ENCODE peak calls at places on chromosomes 13 and 19, in four cellular contexts. One of them, this sample, is unnamed.

GRCh38 chr19:11587302-11587972 is 9.8 kb upstream of the ZNF627 start:
- DNase-seq in NCI-H1105: peak; percentile 73
- DNase-seq in nephron progenitor cell: peak; percentile 84
- DNase-seq in stimulated activated CD4-positive, alpha-beta T cell treated with anti-CD3 and anti-CD28 coated beads, Interleukin-2, amount 100 ng/mL, for 48 hours: peak; percentile 83
- DNase-seq in this sample: peak; percentile 80

GRCh38 chr13:76764429-76764828 is 121.8 kb downstream of the KCTD12 start:
- DNase-seq in NCI-H1105: no peak
- DNase-seq in stimulated activated CD4-positive, alpha-beta T cell treated with anti-CD3 and anti-CD28 coated beads, Interleukin-2, amount 100 ng/mL, for 48 hours: no peak
- DNase-seq in nephron progenitor cell: peak; percentile 2
- DNase-seq in this sample: peak; percentile 10

GRCh38 chr19:18589380-18590272 is 1.0 kb downstream of the REX1BD start:
- DNase-seq in stimulated activated CD4-positive, alpha-beta T cell treated with anti-CD3 and anti-CD28 coated beads, Interleukin-2, amount 100 ng/mL, for 48 hours: peak; percentile 66
- DNase-seq in nephron progenitor cell: peak; percentile 75
- DNase-seq in NCI-H1105: peak; percentile 93
- DNase-seq in this sample: peak; percentile 80

GRCh38 chr13:90686438-90686837 is 661.0 kb upstream of the MIR17HG start:
- DNase-seq in stimulated activated CD4-positive, alpha-beta T cell treated with anti-CD3 and anti-CD28 coated beads, Interleukin-2, amount 100 ng/mL, for 48 hours: no peak
- DNase-seq in NCI-H1105: no peak
- DNase-seq in nephron progenitor cell: no peak
- DNase-seq in this sample: peak; percentile 74

GRCh38 chr13:76656496-76656895 is 229.7 kb downstream of the KCTD12 start:
- DNase-seq in stimulated activated CD4-positive, alpha-beta T cell treated with anti-CD3 and anti-CD28 coated beads, Interleukin-2, amount 100 ng/mL, for 48 hours: no peak
- DNase-seq in nephron progenitor cell: no peak
- DNase-seq in NCI-H1105: no peak
- DNase-seq in this sample: no peak

GRCh38 chr13:25890671-25891212 is 161.1 kb downstream of the SHISA2 start:
- DNase-seq in nephron progenitor cell: no peak
- DNase-seq in NCI-H1105: no peak
- DNase-seq in stimulated activated CD4-positive, alpha-beta T cell treated with anti-CD3 and anti-CD28 coated beads, Interleukin-2, amount 100 ng/mL, for 48 hours: no peak
- DNase-seq in this sample: no peak

GRCh38 chr19:3821156-3821555 is 35.0 kb upstream of the MATK start:
- DNase-seq in nephron progenitor cell: no peak
- DNase-seq in stimulated activated CD4-positive, alpha-beta T cell treated with anti-CD3 and anti-CD28 coated beads, Interleukin-2, amount 100 ng/mL, for 48 hours: no peak
- DNase-seq in NCI-H1105: no peak
- DNase-seq in this sample: no peak

GRCh38 chr19:6048808-6049405 is 61.4 kb downstream of the RFX2 start:
- DNase-seq in nephron progenitor cell: peak; percentile 82
- DNase-seq in stimulated activated CD4-positive, alpha-beta T cell treated with anti-CD3 and anti-CD28 coated beads, Interleukin-2, amount 100 ng/mL, for 48 hours: peak; percentile 71
- DNase-seq in NCI-H1105: peak; percentile 76
- DNase-seq in this sample: peak; percentile 80

GRCh38 chr19:5403968-5404640 is 51.1 kb upstream of the ZNRF4 start:
- DNase-seq in NCI-H1105: no peak
- DNase-seq in stimulated activated CD4-positive, alpha-beta T cell treated with anti-CD3 and anti-CD28 coated beads, Interleukin-2, amount 100 ng/mL, for 48 hours: peak; percentile 62
- DNase-seq in nephron progenitor cell: peak; percentile 99
- DNase-seq in this sample: peak; percentile 86

GRCh38 chr13:51324714-51325440 is 14.6 kb upstream of the SERPINE3 start:
- DNase-seq in stimulated activated CD4-positive, alpha-beta T cell treated with anti-CD3 and anti-CD28 coated beads, Interleukin-2, amount 100 ng/mL, for 48 hours: no peak
- DNase-seq in nephron progenitor cell: no peak
- DNase-seq in NCI-H1105: no peak
- DNase-seq in this sample: no peak

GRCh38 chr19:58033741-58034475 is at the start of gene ZSCAN1:
- DNase-seq in NCI-H1105: no peak
- DNase-seq in nephron progenitor cell: peak; percentile 87
- DNase-seq in stimulated activated CD4-positive, alpha-beta T cell treated with anti-CD3 and anti-CD28 coated beads, Interleukin-2, amount 100 ng/mL, for 48 hours: peak; percentile 2
- DNase-seq in this sample: peak; percentile 69

GRCh38 chr19:48962849-48963165 is 2.3 kb upstream of the FTL start:
- DNase-seq in NCI-H1105: no peak
- DNase-seq in stimulated activated CD4-positive, alpha-beta T cell treated with anti-CD3 and anti-CD28 coated beads, Interleukin-2, amount 100 ng/mL, for 48 hours: no peak
- DNase-seq in nephron progenitor cell: no peak
- DNase-seq in this sample: no peak

GRCh38 chr19:54207908-54208783 is 7.5 kb downstream of the RPS9 start:
- DNase-seq in stimulated activated CD4-positive, alpha-beta T cell treated with anti-CD3 and anti-CD28 coated beads, Interleukin-2, amount 100 ng/mL, for 48 hours: peak; percentile 59
- DNase-seq in NCI-H1105: no peak
- DNase-seq in nephron progenitor cell: no peak
- DNase-seq in this sample: peak; percentile 64

GRCh38 chr13:90032841-90033493 is 1314.5 kb upstream of the MIR17HG start:
- DNase-seq in stimulated activated CD4-positive, alpha-beta T cell treated with anti-CD3 and anti-CD28 coated beads, Interleukin-2, amount 100 ng/mL, for 48 hours: no peak
- DNase-seq in NCI-H1105: no peak
- DNase-seq in nephron progenitor cell: peak; percentile 7
- DNase-seq in this sample: no peak

GRCh38 chr13:110269509-110270185 is 37.3 kb downstream of the COL4A1 start:
- DNase-seq in NCI-H1105: no peak
- DNase-seq in stimulated activated CD4-positive, alpha-beta T cell treated with anti-CD3 and anti-CD28 coated beads, Interleukin-2, amount 100 ng/mL, for 48 hours: no peak
- DNase-seq in nephron progenitor cell: no peak
- DNase-seq in this sample: no peak

GRCh38 chr19:9913237-9914000 is 22.9 kb downstream of the OLFM2 start:
- DNase-seq in stimulated activated CD4-positive, alpha-beta T cell treated with anti-CD3 and anti-CD28 coated beads, Interleukin-2, amount 100 ng/mL, for 48 hours: no peak
- DNase-seq in NCI-H1105: no peak
- DNase-seq in nephron progenitor cell: peak; percentile 66
- DNase-seq in this sample: peak; percentile 20

GRCh38 chr19:36041831-36042230 is 9.2 kb upstream of the CLIP3 start:
- DNase-seq in stimulated activated CD4-positive, alpha-beta T cell treated with anti-CD3 and anti-CD28 coated beads, Interleukin-2, amount 100 ng/mL, for 48 hours: no peak
- DNase-seq in nephron progenitor cell: no peak
- DNase-seq in NCI-H1105: no peak
- DNase-seq in this sample: peak; percentile 54

GRCh38 chr13:70183041-70183440 is 74.8 kb upstream of the KLHL1 start:
- DNase-seq in NCI-H1105: no peak
- DNase-seq in stimulated activated CD4-positive, alpha-beta T cell treated with anti-CD3 and anti-CD28 coated beads, Interleukin-2, amount 100 ng/mL, for 48 hours: no peak
- DNase-seq in nephron progenitor cell: no peak
- DNase-seq in this sample: peak; percentile 56

GRCh38 chr13:51818771-51819511 is 15.0 kb upstream of the DHRS12 start:
- DNase-seq in NCI-H1105: no peak
- DNase-seq in stimulated activated CD4-positive, alpha-beta T cell treated with anti-CD3 and anti-CD28 coated beads, Interleukin-2, amount 100 ng/mL, for 48 hours: no peak
- DNase-seq in nephron progenitor cell: no peak
- DNase-seq in this sample: no peak

GRCh38 chr13:107518292-107518691 is 697.0 kb downstream of the LIG4 start:
- DNase-seq in stimulated activated CD4-positive, alpha-beta T cell treated with anti-CD3 and anti-CD28 coated beads, Interleukin-2, amount 100 ng/mL, for 48 hours: no peak
- DNase-seq in NCI-H1105: no peak
- DNase-seq in nephron progenitor cell: no peak
- DNase-seq in this sample: no peak

GRCh38 chr19:37217533-37217854 is 520 bp upstream of the ZNF383 start:
- DNase-seq in stimulated activated CD4-positive, alpha-beta T cell treated with anti-CD3 and anti-CD28 coated beads, Interleukin-2, amount 100 ng/mL, for 48 hours: no peak
- DNase-seq in nephron progenitor cell: no peak
- DNase-seq in NCI-H1105: no peak
- DNase-seq in this sample: no peak

GRCh38 chr19:7795555-7796161 is 32.6 kb downstream of the CLEC4M start:
- DNase-seq in nephron progenitor cell: no peak
- DNase-seq in stimulated activated CD4-positive, alpha-beta T cell treated with anti-CD3 and anti-CD28 coated beads, Interleukin-2, amount 100 ng/mL, for 48 hours: no peak
- DNase-seq in NCI-H1105: no peak
- DNase-seq in this sample: peak; percentile 93

GRCh38 chr13:24854311-24854710 is 90.3 kb downstream of the RNF17 start:
- DNase-seq in NCI-H1105: no peak
- DNase-seq in nephron progenitor cell: no peak
- DNase-seq in stimulated activated CD4-positive, alpha-beta T cell treated with anti-CD3 and anti-CD28 coated beads, Interleukin-2, amount 100 ng/mL, for 48 hours: no peak
- DNase-seq in this sample: no peak

GRCh38 chr13:100611678-100612492 is 23.3 kb upstream of the GGACT start:
- DNase-seq in nephron progenitor cell: no peak
- DNase-seq in NCI-H1105: no peak
- DNase-seq in stimulated activated CD4-positive, alpha-beta T cell treated with anti-CD3 and anti-CD28 coated beads, Interleukin-2, amount 100 ng/mL, for 48 hours: no peak
- DNase-seq in this sample: no peak

GRCh38 chr13:74174810-74175209 is 40.6 kb upstream of the KLF12 start:
- DNase-seq in nephron progenitor cell: no peak
- DNase-seq in stimulated activated CD4-positive, alpha-beta T cell treated with anti-CD3 and anti-CD28 coated beads, Interleukin-2, amount 100 ng/mL, for 48 hours: no peak
- DNase-seq in NCI-H1105: no peak
- DNase-seq in this sample: no peak

GRCh38 chr19:13689050-13689449 is 75.3 kb upstream of the MRI1 start:
- DNase-seq in NCI-H1105: no peak
- DNase-seq in nephron progenitor cell: no peak
- DNase-seq in stimulated activated CD4-positive, alpha-beta T cell treated with anti-CD3 and anti-CD28 coated beads, Interleukin-2, amount 100 ng/mL, for 48 hours: peak; percentile 1
- DNase-seq in this sample: peak; percentile 61

GRCh38 chr13:114019367-114019766 is 45.5 kb upstream of the C13orf46 start:
- DNase-seq in NCI-H1105: no peak
- DNase-seq in nephron progenitor cell: peak; percentile 57
- DNase-seq in stimulated activated CD4-positive, alpha-beta T cell treated with anti-CD3 and anti-CD28 coated beads, Interleukin-2, amount 100 ng/mL, for 48 hours: peak; percentile 49
- DNase-seq in this sample: peak; percentile 56

GRCh38 chr19:49894879-49895565 is 1.7 kb downstream of the IL4I1 start:
- DNase-seq in stimulated activated CD4-positive, alpha-beta T cell treated with anti-CD3 and anti-CD28 coated beads, Interleukin-2, amount 100 ng/mL, for 48 hours: peak; percentile 37
- DNase-seq in nephron progenitor cell: no peak
- DNase-seq in NCI-H1105: no peak
- DNase-seq in this sample: no peak

GRCh38 chr19:39846176-39846677 is at the start of gene FBL:
- DNase-seq in nephron progenitor cell: peak; percentile 99
- DNase-seq in NCI-H1105: peak; percentile 93
- DNase-seq in stimulated activated CD4-positive, alpha-beta T cell treated with anti-CD3 and anti-CD28 coated beads, Interleukin-2, amount 100 ng/mL, for 48 hours: peak; percentile 99
- DNase-seq in this sample: peak; percentile 93

GRCh38 chr19:42277821-42278809 is 9.1 kb downstream of the CIC start:
- DNase-seq in nephron progenitor cell: no peak
- DNase-seq in NCI-H1105: no peak
- DNase-seq in stimulated activated CD4-positive, alpha-beta T cell treated with anti-CD3 and anti-CD28 coated beads, Interleukin-2, amount 100 ng/mL, for 48 hours: no peak
- DNase-seq in this sample: peak; percentile 46

GRCh38 chr13:48726711-48727110 is 73.0 kb downstream of the CYSLTR2 start:
- DNase-seq in NCI-H1105: no peak
- DNase-seq in stimulated activated CD4-positive, alpha-beta T cell treated with anti-CD3 and anti-CD28 coated beads, Interleukin-2, amount 100 ng/mL, for 48 hours: no peak
- DNase-seq in nephron progenitor cell: no peak
- DNase-seq in this sample: no peak

GRCh38 chr13:24052547-24052981 is 108.0 kb upstream of the SPATA13 start:
- DNase-seq in stimulated activated CD4-positive, alpha-beta T cell treated with anti-CD3 and anti-CD28 coated beads, Interleukin-2, amount 100 ng/mL, for 48 hours: no peak
- DNase-seq in nephron progenitor cell: no peak
- DNase-seq in NCI-H1105: no peak
- DNase-seq in this sample: no peak

GRCh38 chr13:97567510-97568243 is 133.7 kb downstream of the RAP2A start:
- DNase-seq in NCI-H1105: no peak
- DNase-seq in nephron progenitor cell: no peak
- DNase-seq in stimulated activated CD4-positive, alpha-beta T cell treated with anti-CD3 and anti-CD28 coated beads, Interleukin-2, amount 100 ng/mL, for 48 hours: no peak
- DNase-seq in this sample: peak; percentile 21